ENCODE peak calls at places on chromosome 5, in eight cellular contexts. X is osteocyte; J is mucosa of descending colon; M is ureter; P is lung microvascular endothelial cell; H is CD4-positive, alpha-beta T cell; C is activated naive CD8-positive, alpha-beta T cell treated with anti-CD3 and anti-CD28 coated beads for 36 hours; G is aorta. E is an unnamed sample.

GRCh38 chr5:113034182-113034773 is 57.7 kb downstream of the DCP2 start:
- DNase-seq in G (no peak), P (peak), H (no peak), J (no peak), X (no peak), C (no peak), M (no peak), E (no peak)

GRCh38 chr5:67111779-67112178 is 84.8 kb downstream of the CD180 start:
- DNase-seq in G (no peak), X (no peak), H (no peak), C (no peak), M (no peak), J (no peak), P (no peak), E (no peak)

GRCh38 chr5:124679578-124680210 is 66.7 kb downstream of the ZNF608 start:
- DNase-seq in C (no peak), X (no peak), G (no peak), P (no peak), H (no peak), J (no peak), M (no peak), E (no peak)

GRCh38 chr5:10994088-10994986 is 233.3 kb upstream of the DAP start:
- DNase-seq in C (no peak), H (no peak), X (no peak), G (no peak), P (no peak), J (no peak), M (no peak), E (no peak)

GRCh38 chr5:37121465-37121864 is 127.7 kb downstream of the CPLANE1 start:
- DNase-seq in M (no peak), X (no peak), G (no peak), C (no peak), P (no peak), H (no peak), J (no peak), E (no peak)

GRCh38 chr5:33558489-33558888 is 117.7 kb downstream of the TARS1 start:
- DNase-seq in M (no peak), X (no peak), P (no peak), C (no peak), G (no peak), J (no peak), H (no peak), E (no peak)

GRCh38 chr5:34474573-34475021 is 181.5 kb upstream of the RAI14 start:
- DNase-seq in X (no peak), M (no peak), P (peak), G (no peak), H (no peak), C (no peak), J (no peak), E (no peak)

GRCh38 chr5:167950126-167950721 is 341.2 kb upstream of the WWC1 start:
- DNase-seq in J (no peak), M (no peak), G (no peak), H (no peak), X (no peak), C (no peak), P (no peak), E (no peak)

GRCh38 chr5:52783226-52783959 is 4.3 kb upstream of the ITGA1 start:
- DNase-seq in G (peak), P (peak), M (no peak), H (no peak), X (no peak), C (no peak), J (no peak), E (peak)

GRCh38 chr5:8993031-8993430 is 552.8 kb downstream of the SEMA5A start:
- DNase-seq in X (no peak), P (peak), H (no peak), C (no peak), M (no peak), G (no peak), J (no peak), E (no peak)

GRCh38 chr5:124111886-124112285 is 599.9 kb downstream of the CSNK1G3 start:
- DNase-seq in J (no peak), H (no peak), M (no peak), P (no peak), G (no peak), X (no peak), C (no peak), E (no peak)

GRCh38 chr5:79924936-79925893 is 65.8 kb downstream of the MTX3 start:
- DNase-seq in X (no peak), G (no peak), J (no peak), C (peak), M (no peak), P (peak), H (no peak), E (no peak)

GRCh38 chr5:174337276-174338203 is 292.0 kb downstream of the NSG2 start:
- DNase-seq in J (no peak), G (no peak), X (no peak), H (no peak), P (no peak), M (no peak), C (no peak), E (no peak)

GRCh38 chr5:126490167-126490937 is 67.1 kb downstream of the GRAMD2B start:
- DNase-seq in H (no peak), M (no peak), C (no peak), G (no peak), P (no peak), X (peak), J (no peak), E (no peak)

GRCh38 chr5:150644496-150644895 is 4.0 kb downstream of the SYNPO start:
- DNase-seq in M (no peak), X (no peak), G (peak), J (no peak), P (peak), H (no peak), C (no peak), E (no peak)

GRCh38 chr5:151703780-151704179 is 17.1 kb upstream of the SPARC start:
- DNase-seq in X (no peak), M (no peak), J (no peak), H (no peak), G (no peak), C (no peak), P (no peak), E (no peak)

GRCh38 chr5:170681013-170681433 is 102.5 kb upstream of the GABRP start:
- DNase-seq in P (peak), J (no peak), X (no peak), H (peak), C (peak), G (no peak), M (no peak), E (no peak)

GRCh38 chr5:150206076-150206779 is 16.4 kb downstream of the SLC6A7 start:
- DNase-seq in H (no peak), J (no peak), M (no peak), C (no peak), X (no peak), P (no peak), G (no peak), E (no peak)

GRCh38 chr5:53825926-53826325 is 265.5 kb downstream of the NDUFS4 start:
- DNase-seq in P (no peak), M (no peak), X (no peak), H (no peak), C (no peak), G (no peak), J (no peak), E (no peak)